ENCODE peak calls at places on chromosomes 5 and 9, in seven cellular contexts. J is tibial artery, E is OCI-LY7, U is psoas muscle, B is IMR-90, M is PC-9, W is heart right ventricle. T is an unnamed sample.

GRCh38 chr5:138954257-138955012 is 79.3 kb upstream of the LRRTM2 start:
- DNase-seq in E (no peak), M (no peak), B (no peak), W (no peak), J (no peak), U (no peak), T (no peak)

GRCh38 chr9:136327313-136327971 is at the start of gene GPSM1:
- DNase-seq in M (peak; percentile 33), U (peak; percentile 56), W (peak; percentile 66), B (peak; percentile 58), J (no peak), E (no peak), T (peak; percentile 91)

GRCh38 chr5:1174122-1174936 is 27.1 kb upstream of the SLC6A19 start:
- DNase-seq in J (no peak), B (peak; percentile 74), U (peak; percentile 65), W (peak; percentile 61), M (peak; percentile 88), E (peak; percentile 20), T (peak; percentile 69)

GRCh38 chr9:126518763-126519162 is 95.0 kb upstream of the LMX1B start:
- DNase-seq in B (no peak), M (no peak), E (no peak), J (no peak), W (no peak), U (no peak), T (no peak)

GRCh38 chr5:77145666-77146065 is 58.6 kb upstream of the ZBED3 start:
- DNase-seq in B (peak; percentile 67), U (no peak), J (no peak), W (no peak), M (no peak), E (no peak), T (no peak)

GRCh38 chr9:111730937-111731567 is 63.7 kb downstream of the SHOC1 start:
- DNase-seq in W (no peak), U (no peak), M (peak; percentile 14), J (no peak), B (peak; percentile 33), E (no peak), T (no peak)

GRCh38 chr5:134569758-134570364 is 44.4 kb downstream of the JADE2 start:
- DNase-seq in U (no peak), E (no peak), W (no peak), M (no peak), B (no peak), J (no peak), T (no peak)

GRCh38 chr9:21030389-21031035 is 928 bp downstream of the HACD4 start:
- DNase-seq in M (peak; percentile 29), E (no peak), J (no peak), U (no peak), B (peak; percentile 12), W (no peak), T (no peak)

GRCh38 chr5:173745123-173745522 is 128.7 kb upstream of the BOD1 start:
- DNase-seq in B (no peak), M (peak; percentile 41), E (peak; percentile 99), U (no peak), J (no peak), W (no peak), T (no peak)

GRCh38 chr5:142248853-142249462 is 75.9 kb downstream of the SPRY4 start:
- DNase-seq in W (peak; percentile 31), E (no peak), B (peak; percentile 12), J (peak; percentile 93), U (peak; percentile 37), M (no peak), T (peak; percentile 80)

DNA sequence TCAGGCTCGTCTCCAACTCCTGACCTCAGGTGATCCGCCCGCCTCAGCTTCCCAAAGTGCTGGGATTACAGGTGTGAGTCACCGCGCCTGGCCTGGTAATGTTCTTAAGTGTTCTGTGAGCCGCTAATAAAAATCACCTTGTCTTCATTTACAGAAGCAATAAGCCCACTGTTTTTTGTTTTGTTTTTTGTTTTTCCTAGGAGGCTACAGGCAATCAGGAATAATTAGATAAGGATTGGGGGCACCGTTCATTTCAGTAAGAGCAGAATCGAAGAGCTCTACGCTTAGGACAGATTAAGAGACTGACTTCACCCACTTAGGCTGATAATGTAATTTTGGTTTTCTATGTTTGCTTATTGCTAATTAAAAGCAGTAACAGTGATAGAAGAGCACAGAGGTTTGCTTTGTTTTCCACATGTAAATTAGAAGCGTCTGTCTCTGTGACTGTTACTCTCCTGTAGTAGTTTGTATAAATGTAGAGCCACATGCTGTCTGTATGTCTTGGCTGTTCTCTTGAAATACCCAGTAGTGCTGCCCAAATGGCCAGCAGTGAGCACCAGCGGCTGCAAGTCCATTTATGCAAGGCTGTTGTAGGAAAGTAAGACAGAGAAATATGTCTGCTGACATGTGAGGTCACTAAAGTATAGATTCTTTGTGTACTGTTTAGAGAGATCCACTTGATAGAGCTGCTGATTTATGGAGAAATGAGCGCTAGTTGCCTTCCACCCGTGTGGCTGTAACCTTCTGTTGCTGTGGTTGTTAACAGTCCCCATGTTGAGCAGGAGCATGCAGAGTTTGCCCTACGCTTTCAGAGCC is 30.5 kb downstream of the TRIO start:
- DNase-seq in U (no peak), B (no peak), M (peak; percentile 78), E (no peak), J (no peak), W (no peak), T (no peak)
- H3K27ac ChIP-seq in U (no peak overlapping the region), B (peak overlapping the region; percentile 98), M (peak overlapping the region; percentile 22), E (peak overlapping the region; percentile 19), J (no peak overlapping the region), W (no peak overlapping the region), T (no peak overlapping the region)

DNA sequence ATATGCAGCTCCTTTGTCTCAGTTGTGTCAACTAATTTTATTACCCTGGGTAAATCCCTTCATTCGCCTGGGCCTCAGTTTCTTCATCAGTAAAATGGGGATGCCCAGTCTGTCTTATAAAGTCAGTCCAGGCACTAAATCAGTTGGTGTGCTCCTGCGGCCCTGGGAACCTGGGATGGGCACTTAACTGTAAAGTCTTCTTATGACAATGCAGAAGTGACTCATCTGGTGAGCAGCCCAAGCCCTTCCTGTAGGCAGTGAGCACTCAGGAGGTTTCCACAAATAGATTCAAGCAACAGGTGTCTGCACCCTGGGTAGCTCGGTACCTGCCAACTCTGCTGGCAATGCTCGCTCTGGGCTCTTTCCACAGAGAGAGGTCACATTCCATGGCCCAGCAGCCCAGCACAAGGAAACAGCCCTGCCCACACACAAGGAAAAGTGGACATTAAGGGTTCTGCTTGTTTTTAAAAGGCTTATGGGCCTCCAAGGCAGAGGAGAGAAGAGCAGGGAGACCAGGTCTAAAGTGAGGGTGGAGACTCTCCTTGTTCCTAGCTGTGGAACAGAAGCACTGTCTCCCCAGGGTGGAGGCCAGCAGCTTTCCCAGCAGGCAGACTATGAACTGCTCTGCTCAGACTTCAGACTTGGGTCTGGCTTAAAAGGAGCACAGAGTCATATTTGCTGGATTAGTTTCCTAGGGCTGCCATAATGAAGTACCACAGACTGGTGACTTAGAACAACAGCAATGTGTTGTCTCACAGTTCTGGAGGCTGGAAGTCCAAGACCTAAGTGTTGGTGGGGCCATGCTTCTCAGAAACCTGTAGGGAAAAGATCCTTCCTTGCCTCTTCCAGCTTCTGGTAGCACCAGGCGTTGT is 89.7 kb upstream of the ADRA1B start:
- DNase-seq in W (no peak), M (peak; percentile 84), U (peak; percentile 76), E (peak; percentile 3), J (no peak), B (peak; percentile 81), T (no peak)
- H3K4me1 ChIP-seq in W (no peaks in the 10 kb centered on the region), M (peaks cover 64% of the 10 kb centered on the region), U (peaks cover 24% of the 10 kb centered on the region), E (no peaks in the 10 kb centered on the region), J (peaks cover 12% of the 10 kb centered on the region), B (peaks cover 6% of the 10 kb centered on the region), T (no peaks in the 10 kb centered on the region)

DNA sequence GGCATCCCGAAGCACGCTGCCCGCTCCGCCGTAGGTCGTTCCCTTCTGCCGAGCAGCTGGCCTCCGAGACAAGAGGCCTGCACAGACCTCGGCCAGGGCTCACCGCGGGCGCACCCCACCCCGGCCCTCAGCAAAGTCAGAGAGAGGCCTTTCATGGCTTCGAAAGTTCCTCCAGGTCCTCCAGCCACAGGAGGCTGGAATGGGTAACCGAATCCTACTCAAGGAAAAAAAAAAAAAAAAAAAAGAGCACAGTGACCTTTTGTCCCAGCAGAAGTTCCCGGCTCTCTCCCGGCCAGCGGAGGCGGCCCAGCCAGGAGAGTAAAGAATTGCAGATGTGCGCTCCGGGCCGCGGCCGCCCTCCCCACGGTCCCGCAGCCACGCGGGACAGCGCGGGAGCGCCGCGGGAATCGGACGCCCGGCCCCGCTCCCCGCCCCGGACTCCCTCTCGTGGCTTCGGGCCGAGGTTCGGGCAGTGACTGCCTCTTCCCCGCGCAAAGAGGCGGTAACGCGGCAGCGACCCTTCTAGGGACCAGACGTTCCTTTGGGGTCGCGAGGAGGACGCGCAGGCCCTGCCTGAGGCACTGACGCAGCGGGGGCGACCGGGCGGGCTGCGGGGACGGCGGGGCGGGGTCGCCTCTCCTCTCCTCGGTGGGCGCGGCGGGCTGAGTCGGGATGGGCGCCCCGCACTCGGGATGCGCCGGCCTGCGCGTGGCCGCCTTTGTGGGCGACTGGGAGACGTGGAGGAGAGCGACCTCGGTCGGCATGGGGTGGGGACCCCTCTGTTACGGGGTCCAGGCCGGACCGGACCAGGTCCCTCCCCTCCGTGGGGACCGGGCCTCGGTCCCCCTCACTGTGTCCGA is 790 bp downstream of the GFPT2 start:
- DNase-seq in J (peak; percentile 76), E (no peak), W (no peak), U (peak; percentile 40), B (no peak), M (peak; percentile 40), T (peak; percentile 80)
- H3K4me3 ChIP-seq in J (peak overlapping the region; percentile 89), E (no peak overlapping the region), W (peak overlapping the region; percentile 58), U (peak overlapping the region; percentile 72), B (peak overlapping the region; percentile 83), M (peak overlapping the region; percentile 88), T (peak overlapping the region; percentile 55)

GRCh38 chr5:72849546-72849945 is 33.1 kb downstream of the TNPO1 start:
- DNase-seq in U (no peak), J (no peak), M (no peak), B (no peak), W (no peak), E (no peak), T (no peak)
- H3K27ac ChIP-seq in U (peak overlapping the region; percentile 95), J (peak overlapping the region; percentile 82), M (peak overlapping the region; percentile 13), B (no peak overlapping the region), W (peak overlapping the region; percentile 57), E (peak overlapping the region; percentile 93), T (no peak overlapping the region)

DNA sequence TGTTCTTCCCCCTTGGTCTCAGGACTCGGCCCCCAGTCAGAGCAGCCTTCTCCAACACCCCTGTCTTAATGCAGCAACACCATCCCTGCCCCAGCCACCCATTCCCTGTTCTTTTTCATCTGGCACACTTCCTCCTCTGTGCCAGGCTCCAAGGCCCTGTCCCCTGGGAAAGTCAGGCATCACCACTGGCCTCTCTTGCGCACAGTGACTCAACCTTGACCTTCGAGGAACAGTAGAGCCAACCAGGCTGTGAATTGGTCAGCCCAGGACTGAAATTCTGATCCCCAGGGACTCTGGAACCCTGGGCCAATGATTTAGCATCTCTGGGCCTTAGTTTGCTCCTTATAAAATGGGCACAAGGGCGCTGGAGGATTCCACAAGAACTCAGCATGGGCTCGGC is 10.5 kb upstream of the RALGDS start:
- DNase-seq in M (no peak), J (no peak), U (no peak), W (no peak), E (no peak), B (no peak), T (no peak)
- H3K4me1 ChIP-seq in M (peaks cover 67% of the 10 kb centered on the region), J (peaks cover 32% of the 10 kb centered on the region), U (peaks cover 81% of the 10 kb centered on the region), W (peaks cover 80% of the 10 kb centered on the region), E (peaks cover 24% of the 10 kb centered on the region), B (peaks cover 36% of the 10 kb centered on the region), T (peaks cover 31% of the 10 kb centered on the region)

T was measured in right cardiac atrium.